ENCODE peak calls at places on chromosomes 2 and 18, in eight cellular contexts. T, R, X, F, P, D, O and C are unnamed samples.

GRCh38 chr2:66693007-66693965 is 258.4 kb downstream of the MEIS1 start:
- DNase-seq in T (no peak), R (no peak), X (no peak), D (no peak), P (no peak), O (no peak), F (no peak), C (no peak)

GRCh38 chr2:9753276-9753600 is 90.0 kb upstream of the TAF1B start:
- DNase-seq in X (no peak), P (peak), F (peak), D (no peak), O (peak), T (peak), R (no peak), C (peak)

GRCh38 chr18:58590231-58590630 is 38.7 kb downstream of the ALPK2 start:
- DNase-seq in X (no peak), R (no peak), F (no peak), D (no peak), O (peak), P (no peak), T (peak), C (no peak)

GRCh38 chr18:71105078-71105819 is 816.4 kb downstream of the SOCS6 start:
- DNase-seq in X (no peak), T (peak), D (no peak), O (peak), P (no peak), R (no peak), F (no peak), C (no peak)

GRCh38 chr18:57655740-57656139 is 34.1 kb upstream of the NARS1 start:
- DNase-seq in O (no peak), X (no peak), P (no peak), T (no peak), D (no peak), F (no peak), R (no peak), C (no peak)

GRCh38 chr2:57894353-57894752 is 152.3 kb upstream of the VRK2 start:
- DNase-seq in T (no peak), O (no peak), P (no peak), F (no peak), X (no peak), D (no peak), R (no peak), C (no peak)

GRCh38 chr18:79169958-79170555 is 100.9 kb downstream of the ATP9B start:
- DNase-seq in P (no peak), D (no peak), R (no peak), O (peak), X (no peak), T (no peak), F (no peak), C (no peak)

GRCh38 chr2:156325671-156326385 is 6.7 kb downstream of the NR4A2 start:
- DNase-seq in O (no peak), D (no peak), T (no peak), X (no peak), F (no peak), P (no peak), R (no peak), C (no peak)

GRCh38 chr2:111684611-111685010 is 199.4 kb downstream of the ANAPC1 start:
- DNase-seq in F (no peak), O (no peak), R (no peak), T (no peak), X (no peak), P (no peak), D (no peak), C (no peak)

GRCh38 chr2:21728133-21728532 is 604.4 kb downstream of the TDRD15 start:
- DNase-seq in F (no peak), T (no peak), R (no peak), P (no peak), O (no peak), D (no peak), X (no peak), C (no peak)

GRCh38 chr2:1598800-1599199 is 145.5 kb downstream of the PXDN start:
- DNase-seq in O (no peak), F (no peak), D (no peak), R (no peak), X (no peak), T (no peak), P (no peak), C (no peak)

GRCh38 chr2:192687000-192687399 is 492.3 kb upstream of the TMEFF2 start:
- DNase-seq in X (no peak), O (no peak), T (no peak), R (no peak), F (no peak), D (no peak), P (no peak), C (no peak)

GRCh38 chr18:10270160-10270571 is 184.3 kb upstream of the APCDD1 start:
- DNase-seq in F (no peak), P (no peak), O (peak), R (no peak), D (peak), T (no peak), X (no peak), C (no peak)

DNA sequence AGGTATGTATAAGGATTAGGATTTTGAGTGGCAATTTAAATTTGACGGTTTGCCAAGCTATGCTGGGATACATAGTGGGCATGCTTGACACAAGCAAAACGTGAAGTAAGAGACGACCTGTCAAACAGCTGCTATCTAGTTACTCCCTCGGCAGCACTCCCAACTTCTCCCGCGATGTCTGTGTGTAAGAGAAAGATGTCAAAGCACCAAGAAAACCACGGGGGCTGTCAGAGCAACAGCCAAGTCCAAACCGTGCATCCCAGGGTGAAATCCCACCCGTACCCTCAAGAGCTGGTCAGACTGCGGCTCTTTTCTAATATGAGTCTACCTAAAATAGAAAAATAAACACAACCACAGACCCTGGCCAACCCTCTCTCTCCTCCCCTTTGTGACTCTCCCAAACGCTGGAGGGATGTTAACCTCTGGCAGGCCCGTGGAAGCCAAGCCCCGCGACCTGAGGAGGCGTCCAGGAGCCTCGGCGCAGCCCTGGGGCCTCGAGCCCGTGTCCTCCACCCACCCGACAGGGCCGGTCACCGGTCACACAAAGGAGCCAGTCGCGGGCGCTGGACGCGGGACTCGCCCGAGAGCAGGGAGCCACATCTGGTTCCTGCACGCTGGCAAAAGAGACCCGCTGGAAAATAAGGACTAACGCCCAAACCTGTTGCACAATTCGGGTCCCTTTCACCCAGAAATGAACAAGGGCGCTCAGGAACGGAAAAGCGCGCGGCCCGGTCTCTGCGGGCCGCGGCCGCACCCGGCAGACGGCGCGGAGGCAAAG is 983 bp downstream of the SESTD1 start:
- DNase-seq in X (peak), O (peak), F (peak), D (no peak), P (peak), T (no peak), R (peak), C (no peak)
- H3K4me3 ChIP-seq in X (peak), O (peak), F (peak), D (peak), P (peak), T (peak), R (peak), C (peak)

DNA sequence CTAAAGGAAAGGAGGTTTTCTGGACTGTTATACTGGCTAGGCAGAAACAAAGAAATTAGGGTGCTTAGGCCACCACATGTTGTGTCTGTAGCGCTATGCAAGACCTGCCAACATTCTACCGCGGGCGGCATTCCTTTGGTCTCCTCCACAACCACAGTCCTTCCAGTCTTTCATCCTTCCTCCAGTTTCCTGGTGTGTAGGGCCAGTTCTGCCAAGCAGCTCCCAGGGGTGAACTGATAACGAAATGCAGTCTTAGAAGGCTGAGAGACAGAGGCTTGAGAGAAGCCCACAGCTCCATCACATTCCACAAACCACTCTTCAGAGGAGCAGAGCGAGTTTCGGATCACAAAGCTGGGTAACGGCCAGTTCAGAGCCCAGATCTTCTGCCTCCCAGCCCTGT is 19.5 kb upstream of the CXXC1 start:
- DNase-seq in R (no peak), F (no peak), X (no peak), T (no peak), P (no peak), O (peak), D (no peak), C (no peak)
- H3K27ac ChIP-seq in R (no peak), F (peak), X (no peak), T (no peak), P (no peak), O (no peak), D (no peak), C (no peak)

GRCh38 chr2:64315561-64315960 is 138.4 kb upstream of the LGALSL start:
- DNase-seq in T (no peak), F (no peak), X (no peak), O (no peak), P (no peak), D (no peak), R (no peak), C (no peak)

GRCh38 chr2:64311948-64312621 is 141.9 kb upstream of the LGALSL start:
- DNase-seq in P (peak), F (peak), T (peak), D (peak), R (peak), O (peak), X (peak), C (peak)

GRCh38 chr2:64313311-64313710 is 140.7 kb upstream of the LGALSL start:
- DNase-seq in P (no peak), D (no peak), F (no peak), R (no peak), T (no peak), X (no peak), O (no peak), C (no peak)

GRCh38 chr2:64311191-64311910 is 142.6 kb upstream of the LGALSL start:
- DNase-seq in D (no peak), T (no peak), O (no peak), X (no peak), R (no peak), F (no peak), P (no peak), C (no peak)

GRCh38 chr2:64312622-64312948 is 141.4 kb upstream of the LGALSL start:
- DNase-seq in X (no peak), T (no peak), F (no peak), O (no peak), R (no peak), P (no peak), D (no peak), C (no peak)
- TF ChIP-seq CTCF in X (no peak), T (no peak), F (no peak), O (no peak), R (peak), P (no peak), D (no peak), C (no peak)

GRCh38 chr2:29755233-29755632 is 166.2 kb downstream of the ALK start:
- DNase-seq in O (no peak), D (no peak), X (no peak), T (no peak), F (peak), R (no peak), P (no peak), C (no peak)
- H3K4me3 ChIP-seq in O (no peak), D (no peak), X (no peak), T (no peak), F (no peak), R (no peak), P (no peak), C (no peak)

GRCh38 chr18:35740616-35741015 is 159.1 kb downstream of the GALNT1 start:
- DNase-seq in T (no peak), P (no peak), D (no peak), F (no peak), R (no peak), X (no peak), O (peak), C (no peak)
- H3K27ac ChIP-seq in T (no peak), P (no peak), D (no peak), F (no peak), R (no peak), X (no peak), O (no peak), C (no peak)

GRCh38 chr18:7662866-7663265 is 95.8 kb downstream of the PTPRM start:
- DNase-seq in O (no peak), T (no peak), R (peak), F (no peak), X (no peak), D (no peak), P (no peak), C (no peak)
- TF ChIP-seq CTCF in O (no peak), T (no peak), R (no peak), F (no peak), X (no peak), D (no peak), P (no peak), C (no peak)